ENCODE peak calls at places on chromosome 16, in five cellular contexts. V is H4; P is GM06990; M is GM03348; C is stimulated activated CD4-positive, alpha-beta T cell treated with anti-CD3 and anti-CD28 coated beads, Interleukin-2, amount 100 ng/mL, for 48 hours. O is an unnamed sample.

GRCh38 chr16:83852774-83853173 is 45.0 kb downstream of the HSBP1 start:
- DNase-seq in V (no peak), P (no peak), M (no peak), C (no peak), O (no peak)

GRCh38 chr16:21646721-21647561 is 5.5 kb downstream of the IGSF6 start:
- DNase-seq in V (peak), P (peak), M (no peak), C (peak), O (no peak)

GRCh38 chr16:85573696-85574641 is 39.2 kb upstream of the GSE1 start:
- DNase-seq in V (no peak), P (no peak), M (peak), C (no peak), O (no peak)

GRCh38 chr16:50103764-50104163 is 38.0 kb downstream of the HEATR3 start:
- DNase-seq in V (no peak), P (no peak), M (no peak), C (no peak), O (no peak)

GRCh38 chr16:69443809-69444611 is 19.6 kb downstream of the CYB5B start:
- DNase-seq in V (no peak), P (peak), M (peak), C (no peak), O (no peak)

GRCh38 chr16:55842369-55843104 is 9.6 kb upstream of the CES1 start:
- DNase-seq in V (peak), P (no peak), M (peak), C (peak), O (peak)

GRCh38 chr16:14013571-14014283 is 57.4 kb upstream of the MRTFB start:
- DNase-seq in V (peak), P (no peak), M (peak), C (no peak), O (no peak)

GRCh38 chr16:84277244-84277823 is 17.3 kb upstream of the WFDC1 start:
- DNase-seq in V (peak), P (peak), M (peak), C (peak), O (peak)

GRCh38 chr16:31042866-31043265 is 9.5 kb downstream of the STX4 start:
- DNase-seq in V (no peak), P (no peak), M (no peak), C (no peak), O (no peak)

GRCh38 chr16:30395992-30396560 is 856 bp downstream of the ZNF48 start:
- DNase-seq in V (no peak), P (no peak), M (peak), C (no peak), O (no peak)

GRCh38 chr16:85146922-85147651 is 34.8 kb upstream of the CIBAR2 start:
- DNase-seq in V (no peak), P (no peak), M (no peak), C (no peak), O (no peak)

GRCh38 chr16:27463741-27464662 is 62.0 kb downstream of the IL21R start:
- DNase-seq in V (no peak), P (no peak), M (no peak), C (no peak), O (no peak)

GRCh38 chr16:65024649-65025243 is 97.1 kb downstream of the CDH11 start:
- DNase-seq in V (no peak), P (no peak), M (peak), C (no peak), O (no peak)

GRCh38 chr16:58196898-58197313 is 1.0 kb downstream of the CSNK2A2 start:
- DNase-seq in V (no peak), P (no peak), M (peak), C (no peak), O (peak)

GRCh38 chr16:57859331-57859730 is 57.0 kb upstream of the KIFC3 start:
- DNase-seq in V (peak), P (no peak), M (peak), C (no peak), O (no peak)

GRCh38 chr16:71846443-71846842 is 667 bp downstream of the ATXN1L start:
- DNase-seq in V (no peak), P (no peak), M (peak), C (no peak), O (no peak)

GRCh38 chr16:89375686-89376085 is 114.7 kb downstream of the ANKRD11 start:
- DNase-seq in V (no peak), P (no peak), M (no peak), C (no peak), O (no peak)

GRCh38 chr16:23527961-23528634 is 17.8 kb upstream of the GGA2 start:
- DNase-seq in V (no peak), P (no peak), M (no peak), C (no peak), O (no peak)

GRCh38 chr16:49491111-49491670 is 117.6 kb downstream of the C16orf78 start:
- DNase-seq in V (no peak), P (no peak), M (no peak), C (no peak), O (no peak)

GRCh38 chr16:4309833-4310266 is 6.0 kb upstream of the GLIS2 start:
- DNase-seq in V (peak), P (peak), M (no peak), C (no peak), O (peak)

GRCh38 chr16:57577214-57577613 is 34.8 kb downstream of the ADGRG5 start:
- DNase-seq in V (no peak), P (no peak), M (no peak), C (no peak), O (no peak)

GRCh38 chr16:67552476-67552875 is 9.8 kb upstream of the CTCF start:
- DNase-seq in V (no peak), P (no peak), M (no peak), C (no peak), O (no peak)

GRCh38 chr16:56419740-56420548 is 5.4 kb downstream of the AMFR start:
- DNase-seq in V (no peak), P (no peak), M (no peak), C (no peak), O (no peak)

GRCh38 chr16:46731691-46732555 is 16.2 kb downstream of the MYLK3 start:
- DNase-seq in V (no peak), P (no peak), M (no peak), C (no peak), O (no peak)

GRCh38 chr16:88118376-88118775 is 167.1 kb downstream of the BANP start:
- DNase-seq in V (no peak), P (no peak), M (no peak), C (no peak), O (no peak)

GRCh38 chr16:74034862-74035261 is 261.8 kb upstream of the PSMD7 start:
- DNase-seq in V (peak), P (no peak), M (peak), C (no peak), O (no peak)

GRCh38 chr16:70778901-70779309 is 22.1 kb downstream of the VAC14 start:
- DNase-seq in V (peak), P (no peak), M (peak), C (no peak), O (no peak)

GRCh38 chr16:48635199-48635718 is 25.3 kb upstream of the N4BP1 start:
- DNase-seq in V (no peak), P (no peak), M (no peak), C (no peak), O (no peak)

GRCh38 chr16:67430504-67431076 is 331 bp upstream of the HSD11B2 start:
- DNase-seq in V (no peak), P (no peak), M (no peak), C (peak), O (peak)

GRCh38 chr16:47377156-47377555 is 83.7 kb downstream of the ITFG1 start:
- DNase-seq in V (peak), P (no peak), M (no peak), C (no peak), O (no peak)

GRCh38 chr16:30004424-30004776 is 6.4 kb downstream of the DOC2A start:
- DNase-seq in V (no peak), P (no peak), M (no peak), C (no peak), O (no peak)

GRCh38 chr16:83807710-83808572 is at the start of gene HSBP1:
- DNase-seq in V (peak), P (peak), M (peak), C (peak), O (peak)

GRCh38 chr16:68644303-68644702 is 807 bp upstream of the CDH3 start:
- DNase-seq in V (no peak), P (no peak), M (no peak), C (no peak), O (no peak)

GRCh38 chr16:47043200-47043599 is 69.7 kb upstream of the DNAJA2 start:
- DNase-seq in V (no peak), P (no peak), M (no peak), C (no peak), O (no peak)

GRCh38 chr16:28951410-28951943 is 740 bp downstream of the NFATC2IP start:
- DNase-seq in V (no peak), P (no peak), M (no peak), C (no peak), O (no peak)

GRCh38 chr16:677306-678190 is 2.1 kb downstream of the RHBDL1 start:
- DNase-seq in V (no peak), P (no peak), M (no peak), C (no peak), O (no peak)

GRCh38 chr16:14509675-14510132 is 120.4 kb downstream of the PARN start:
- DNase-seq in V (no peak), P (no peak), M (peak), C (no peak), O (no peak)

GRCh38 chr16:2388875-2389433 is 40.3 kb upstream of the CCNF start:
- DNase-seq in V (no peak), P (no peak), M (peak), C (no peak), O (no peak)